ENCODE peak calls at places on chromosomes 4 and X, in nine cellular contexts. F is neural crest cell, P is HepG2, W is mesenchymal stem cell, K is AG08395, R is brain microvascular endothelial cell, I is MCF 10A, X is endothelial cell, C is iris pigment epithelial cell. M is an unnamed sample.
A peak's percentile ranks its signal among the peaks of the same experiment; 100 is the strongest.

GRCh38 chr4:152989554-152989970 is 53.4 kb downstream of the FHDC1 start:
- DNase-seq in F (no peak), I (no peak), K (no peak), R (no peak), C (no peak), P (no peak), X (no peak), W (no peak), M (no peak)

GRCh38 chrX:115639481-115639880 is 78.5 kb downstream of the PLS3 start:
- DNase-seq in P (no peak), I (no peak), R (no peak), W (no peak), X (no peak), F (no peak), C (peak; percentile 48), K (no peak), M (no peak)

GRCh38 chr4:11354531-11354930 is 74.2 kb downstream of the HS3ST1 start:
- DNase-seq in P (no peak), X (no peak), F (no peak), C (no peak), K (no peak), R (no peak), W (no peak), I (no peak), M (no peak)

GRCh38 chrX:78997870-78998558 is 52.8 kb downstream of the P2RY10 start:
- DNase-seq in I (no peak), C (no peak), X (no peak), R (no peak), W (no peak), F (no peak), P (no peak), K (no peak), M (no peak)

GRCh38 chr4:40311811-40312346 is 23.3 kb upstream of the CHRNA9 start:
- DNase-seq in R (no peak), W (no peak), K (no peak), F (no peak), P (no peak), X (peak; percentile 69), C (no peak), I (peak; percentile 41), M (no peak)

GRCh38 chr4:103934178-103934789 is 214.5 kb upstream of the TACR3 start:
- DNase-seq in P (peak; percentile 41), C (peak; percentile 36), K (peak; percentile 16), X (peak; percentile 18), I (peak; percentile 67), F (peak; percentile 45), W (peak; percentile 47), R (peak; percentile 16), M (peak; percentile 43)

GRCh38 chr4:10032625-10033024 is 11.3 kb upstream of the SLC2A9 start:
- DNase-seq in C (peak; percentile 91), R (peak; percentile 82), I (peak; percentile 95), P (peak; percentile 73), W (no peak), X (no peak), F (no peak), K (peak; percentile 76), M (peak; percentile 80)

GRCh38 chrX:5870238-5870637 is 358.4 kb downstream of the NLGN4X start:
- DNase-seq in X (no peak), C (no peak), I (no peak), K (no peak), F (no peak), W (peak; percentile 80), P (no peak), R (no peak), M (peak; percentile 16)

GRCh38 chr4:67684839-67685531 is 16.0 kb downstream of the UBA6 start:
- DNase-seq in P (no peak), I (no peak), X (no peak), C (peak; percentile 56), K (peak; percentile 48), F (no peak), R (no peak), W (no peak), M (peak; percentile 39)

GRCh38 chrX:46627700-46628405 is 54.3 kb downstream of the CHST7 start:
- DNase-seq in X (no peak), W (peak; percentile 26), P (no peak), I (no peak), C (no peak), R (no peak), F (no peak), K (no peak), M (no peak)

GRCh38 chrX:17830211-17830610 is 30.9 kb downstream of the RAI2 start:
- DNase-seq in K (no peak), W (no peak), X (no peak), I (no peak), R (no peak), F (no peak), P (no peak), C (no peak), M (no peak)

GRCh38 chr4:123600426-123600825 is 203.8 kb downstream of the SPRY1 start:
- DNase-seq in R (no peak), I (no peak), F (no peak), P (no peak), K (no peak), W (no peak), C (no peak), X (no peak), M (peak; percentile 7)

GRCh38 chr4:912548-913279 is 19.4 kb downstream of the GAK start:
- DNase-seq in I (no peak), K (no peak), R (no peak), F (no peak), C (no peak), P (no peak), W (no peak), X (no peak), M (no peak)

GRCh38 chr4:33696066-33696465 is 2548.2 kb downstream of the ARAP2 start:
- DNase-seq in X (no peak), C (peak; percentile 16), P (no peak), I (peak; percentile 26), F (no peak), W (peak; percentile 63), K (no peak), R (no peak), M (peak; percentile 4)

GRCh38 chr4:107780665-107781064 is 44.1 kb upstream of the SGMS2 start:
- DNase-seq in K (no peak), R (no peak), I (no peak), F (no peak), C (peak; percentile 8), W (no peak), P (no peak), X (no peak), M (no peak)

GRCh38 chr4:12889054-12889453 is 595.1 kb downstream of the RAB28 start:
- DNase-seq in K (no peak), C (peak; percentile 9), R (peak; percentile 6), I (peak; percentile 74), F (no peak), P (no peak), W (peak; percentile 92), X (no peak), M (no peak)

GRCh38 chrX:68851082-68851481 is 22.3 kb downstream of the EFNB1 start:
- DNase-seq in C (no peak), X (no peak), R (no peak), P (no peak), F (no peak), K (no peak), I (no peak), W (no peak), M (no peak)